ENCODE peak calls at places on chromosome 17, in six cellular contexts. P is fibroblast of the aortic adventitia, K is testis, J is lower leg skin, V is HL-60, Z is NT2/D1. M is an unnamed sample.
A peak's percentile ranks its signal among the peaks of the same experiment; 100 is the strongest.

GRCh38 chr17:48060249-48060648 is 12.1 kb downstream of the NFE2L1 start:
- DNase-seq in P (no peak), K (no peak), J (no peak), V (no peak), Z (no peak), M (no peak)

GRCh38 chr17:41910701-41911391 is 7.9 kb downstream of the ACLY start:
- DNase-seq in P (peak; percentile 97), K (no peak), J (no peak), V (no peak), Z (no peak), M (peak; percentile 96)

GRCh38 chr17:70084476-70084875 is 9.5 kb downstream of the KCNJ16 start:
- DNase-seq in P (peak; percentile 28), K (no peak), J (no peak), V (no peak), Z (no peak), M (no peak)

GRCh38 chr17:17398188-17398927 is 78.4 kb upstream of the MED9 start:
- DNase-seq in P (peak; percentile 61), K (peak; percentile 65), J (peak; percentile 60), V (no peak), Z (no peak), M (peak; percentile 68)

GRCh38 chr17:49616086-49616485 is 40.4 kb downstream of the NXPH3 start:
- DNase-seq in P (peak; percentile 32), K (no peak), J (no peak), V (no peak), Z (no peak), M (no peak)

GRCh38 chr17:63680700-63681099 is 19.2 kb downstream of the LIMD2 start:
- DNase-seq in P (no peak), K (no peak), J (no peak), V (no peak), Z (no peak), M (no peak)

GRCh38 chr17:50890675-50891516 is 24.7 kb upstream of the TOB1 start:
- DNase-seq in P (no peak), K (no peak), J (no peak), V (no peak), Z (no peak), M (no peak)

GRCh38 chr17:52673791-52674190 is 515.3 kb upstream of the CA10 start:
- DNase-seq in P (no peak), K (no peak), J (no peak), V (no peak), Z (no peak), M (no peak)

GRCh38 chr17:45948881-45949624 is 50.0 kb upstream of the STH start:
- DNase-seq in P (peak; percentile 55), K (peak; percentile 82), J (peak; percentile 51), V (peak; percentile 8), Z (peak; percentile 40), M (peak; percentile 48)

GRCh38 chr17:32222621-32223020 is 43.0 kb upstream of the RHBDL3 start:
- DNase-seq in P (no peak), K (no peak), J (no peak), V (no peak), Z (no peak), M (no peak)

GRCh38 chr17:67293251-67294203 is 48.5 kb upstream of the HELZ start:
- DNase-seq in P (peak; percentile 48), K (peak; percentile 81), J (peak; percentile 42), V (peak; percentile 59), Z (no peak), M (peak; percentile 47)

GRCh38 chr17:234163-235047 is 53.0 kb upstream of the DOC2B start:
- DNase-seq in P (no peak), K (no peak), J (no peak), V (no peak), Z (no peak), M (no peak)

GRCh38 chr17:81018044-81018802 is 16.7 kb upstream of the BAIAP2 start:
- DNase-seq in P (peak; percentile 29), K (no peak), J (no peak), V (no peak), Z (no peak), M (peak; percentile 52)

GRCh38 chr17:51435641-51436091 is 175.3 kb downstream of the UTP18 start:
- DNase-seq in P (peak; percentile 2), K (peak; percentile 64), J (no peak), V (no peak), Z (peak; percentile 27), M (peak; percentile 3)

GRCh38 chr17:565506-565905 is 149.1 kb downstream of the VPS53 start:
- DNase-seq in P (no peak), K (no peak), J (no peak), V (no peak), Z (no peak), M (no peak)

GRCh38 chr17:5282639-5283217 is 644 bp downstream of the RABEP1 start:
- DNase-seq in P (peak; percentile 19), K (peak; percentile 50), J (no peak), V (no peak), Z (no peak), M (no peak)

GRCh38 chr17:50533720-50534148 is 1.2 kb downstream of the EPN3 start:
- DNase-seq in P (peak; percentile 66), K (peak; percentile 97), J (no peak), V (no peak), Z (no peak), M (peak; percentile 31)

GRCh38 chr17:63222655-63223054 is 223.5 kb downstream of the CYB561 start:
- DNase-seq in P (peak; percentile 28), K (no peak), J (no peak), V (no peak), Z (no peak), M (peak; percentile 3)

GRCh38 chr17:1203111-1203966 is 23.6 kb upstream of the ABR start:
- DNase-seq in P (peak; percentile 53), K (peak; percentile 80), J (peak; percentile 66), V (no peak), Z (peak; percentile 64), M (peak; percentile 50)

GRCh38 chr17:59365383-59365981 is 34.0 kb downstream of the YPEL2 start:
- DNase-seq in P (no peak), K (peak; percentile 79), J (no peak), V (no peak), Z (no peak), M (no peak)

GRCh38 chr17:76558210-76559095 is 18.6 kb downstream of the PRCD start:
- DNase-seq in P (peak; percentile 53), K (no peak), J (no peak), V (no peak), Z (no peak), M (no peak)

GRCh38 chr17:40437095-40437732 is 6.0 kb upstream of the IGFBP4 start:
- DNase-seq in P (peak; percentile 57), K (no peak), J (no peak), V (peak; percentile 86), Z (no peak), M (no peak)

DNA sequence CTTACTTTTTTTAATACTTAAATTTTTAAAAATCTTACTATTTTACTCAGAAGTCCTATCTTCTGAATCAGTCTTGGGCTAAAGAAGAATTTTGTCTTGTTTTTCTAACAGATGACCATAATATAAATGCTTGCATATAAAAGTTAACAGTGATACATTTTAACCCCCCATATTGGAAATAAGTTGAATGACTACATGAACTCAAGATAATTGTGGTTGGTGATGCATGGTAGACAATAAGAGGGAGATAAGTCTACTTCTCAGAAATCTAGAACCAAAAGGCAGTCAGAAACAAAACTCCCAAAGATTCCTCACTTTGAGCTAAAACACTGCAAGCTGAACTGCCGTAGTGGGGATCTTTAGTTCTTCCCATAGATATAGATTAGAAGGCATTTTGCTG is 868.4 kb upstream of the SOX9 start:
- DNase-seq in P (no peak), K (no peak), J (no peak), V (no peak), Z (no peak), M (no peak)
- H3K4me3 ChIP-seq in P (no peak overlapping the region), K (no peak overlapping the region), J (no peak overlapping the region), V (no peak overlapping the region), Z (no peak overlapping the region), M (no peak overlapping the region)

GRCh38 chr17:72123496-72123963 is 2.7 kb downstream of the SOX9 start:
- DNase-seq in P (no peak), K (peak; percentile 59), J (no peak), V (no peak), Z (no peak), M (no peak)
- H3K4me3 ChIP-seq in P (no peak overlapping the region), K (peak overlapping the region; percentile 64), J (peak overlapping the region; percentile 10), V (no peak overlapping the region), Z (no peak overlapping the region), M (peak overlapping the region; percentile 85)

DNA sequence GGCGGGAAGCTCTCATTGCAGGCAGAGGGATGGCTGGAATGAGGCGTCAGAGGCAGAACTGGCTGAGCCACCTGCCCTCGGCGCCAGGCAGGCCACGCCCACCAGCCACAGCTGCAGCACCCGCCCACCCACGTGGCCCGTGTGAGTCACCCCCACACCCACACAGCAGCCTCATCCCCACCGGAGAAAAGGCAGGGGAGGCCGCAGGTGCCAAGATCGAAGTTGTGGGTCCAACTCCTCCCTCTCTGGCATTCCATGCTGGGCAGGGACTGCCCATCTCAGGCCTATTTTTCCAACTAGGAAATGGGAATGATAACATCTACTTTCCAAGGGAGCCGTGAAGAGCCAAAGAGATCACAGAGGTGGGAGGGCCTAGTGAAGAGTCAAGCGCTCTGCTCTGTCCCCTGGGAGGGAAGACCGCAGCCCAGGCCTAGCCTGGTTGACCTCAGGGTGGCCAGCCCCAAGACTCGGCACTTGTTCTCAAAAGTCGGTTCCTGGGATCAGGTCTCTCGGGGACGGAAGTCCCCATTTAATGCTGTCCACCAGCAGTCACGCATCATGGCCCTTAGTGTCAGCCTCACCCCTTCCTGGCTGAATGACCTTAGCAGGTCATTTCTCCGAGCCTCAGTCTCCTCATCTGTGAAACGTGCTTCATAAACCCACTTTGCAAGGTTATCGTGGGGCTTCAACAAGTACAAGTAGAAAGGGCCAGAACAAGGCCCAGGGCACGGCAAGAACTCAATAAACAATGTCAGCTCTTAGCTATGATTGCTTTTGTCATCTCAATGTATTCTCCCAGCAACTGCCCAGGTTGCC is at the start of gene TRPV3:
- DNase-seq in P (peak; percentile 56), K (no peak), J (peak; percentile 58), V (no peak), Z (no peak), M (peak; percentile 31)
- H3K4me3 ChIP-seq in P (no peak within 1 kb of the TSS), K (no peak within 1 kb of the TSS), J (no peak within 1 kb of the TSS), V (no peak within 1 kb of the TSS), Z (no peak within 1 kb of the TSS), M (no peak within 1 kb of the TSS)

GRCh38 chr17:3893720-3894116 is 865 bp upstream of the CAMKK1 start:
- DNase-seq in P (no peak), K (no peak), J (no peak), V (no peak), Z (no peak), M (no peak)
- H3K4me3 ChIP-seq in P (no peak overlapping the region), K (peak overlapping the region; percentile 46), J (no peak overlapping the region), V (peak overlapping the region; percentile 50), Z (peak overlapping the region; percentile 51), M (no peak overlapping the region)

GRCh38 chr17:79835953-79836951 is 3.0 kb downstream of the CBX4 start:
- DNase-seq in P (no peak), K (no peak), J (peak; percentile 52), V (peak; percentile 77), Z (peak; percentile 94), M (peak; percentile 26)
- H3K4me3 ChIP-seq in P (peak overlapping the region; percentile 83), K (no peak overlapping the region), J (no peak overlapping the region), V (peak overlapping the region; percentile 78), Z (peak overlapping the region; percentile 78), M (peak overlapping the region; percentile 84)

GRCh38 chr17:28644782-28645575 is at the start of gene BLTP2:
- DNase-seq in P (peak; percentile 92), K (peak; percentile 97), J (peak; percentile 93), V (peak; percentile 93), Z (peak; percentile 79), M (peak; percentile 94)
- H3K4me3 ChIP-seq in P (peak within 1 kb of the TSS; percentile 95), K (peak within 1 kb of the TSS; percentile 98), J (peak within 1 kb of the TSS; percentile 99), V (peak within 1 kb of the TSS; percentile 74), Z (peak within 1 kb of the TSS; percentile 75), M (peak within 1 kb of the TSS; percentile 96)

M was measured in AG10803.